ENCODE peak calls at places on chromosome 7, in five cellular contexts. Z is neural progenitor cell, I is GM23248, V is H1, N is fibroblast of lung. P is an unnamed sample.

GRCh38 chr7:46776790-46777189 is 805.1 kb downstream of the TNS3 start:
- DNase-seq in I (peak), N (peak), V (no peak), Z (no peak), P (no peak)

GRCh38 chr7:50285259-50285658 is 19.3 kb upstream of the IKZF1 start:
- DNase-seq in N (no peak), I (no peak), Z (no peak), V (no peak), P (no peak)

GRCh38 chr7:44329081-44329480 is 3.7 kb upstream of the CAMK2B start:
- DNase-seq in V (no peak), N (no peak), I (no peak), Z (no peak), P (no peak)

GRCh38 chr7:12820777-12821176 is 133.3 kb downstream of the ARL4A start:
- DNase-seq in Z (no peak), N (no peak), I (no peak), V (no peak), P (no peak)

GRCh38 chr7:23981758-23982157 is 271.7 kb downstream of the STK31 start:
- DNase-seq in Z (no peak), N (no peak), I (no peak), V (no peak), P (no peak)

GRCh38 chr7:150986099-150986512 is 4.7 kb upstream of the NOS3 start:
- DNase-seq in Z (peak), V (peak), N (peak), I (peak), P (no peak)

GRCh38 chr7:147485660-147486210 is 1104.8 kb upstream of the C7orf33 start:
- DNase-seq in V (no peak), Z (no peak), N (no peak), I (no peak), P (no peak)

GRCh38 chr7:22587322-22587721 is 87.3 kb upstream of the STEAP1B start:
- DNase-seq in I (peak), Z (no peak), V (no peak), N (peak), P (no peak)

GRCh38 chr7:38863609-38864291 is 45.2 kb downstream of the VPS41 start:
- DNase-seq in I (no peak), N (no peak), V (no peak), Z (no peak), P (no peak)

GRCh38 chr7:103117016-103117415 is 31.9 kb downstream of the NAPEPLD start:
- DNase-seq in Z (no peak), I (no peak), N (no peak), V (no peak), P (no peak)

GRCh38 chr7:7802531-7802930 is 84.1 kb upstream of the RPA3 start:
- DNase-seq in I (no peak), V (no peak), N (no peak), Z (no peak), P (no peak)

GRCh38 chr7:66283003-66283920 is 78.1 kb downstream of the TPST1 start:
- DNase-seq in N (peak), I (peak), V (no peak), Z (no peak), P (no peak)

GRCh38 chr7:92456241-92456640 is 9.0 kb downstream of the GATAD1 start:
- DNase-seq in Z (no peak), V (no peak), N (no peak), I (peak), P (no peak)

GRCh38 chr7:85065306-85065705 is 121.5 kb downstream of the SEMA3D start:
- DNase-seq in N (peak), V (no peak), Z (no peak), I (peak), P (no peak)

GRCh38 chr7:27745064-27745583 is 5.2 kb downstream of the TAX1BP1 start:
- DNase-seq in N (peak), I (peak), Z (peak), V (no peak), P (no peak)

GRCh38 chr7:43803865-43804264 is 45.4 kb downstream of the BLVRA start:
- DNase-seq in Z (no peak), V (no peak), I (no peak), N (no peak), P (no peak)

GRCh38 chr7:76220185-76221057 is 18.7 kb downstream of the SRRM3 start:
- DNase-seq in Z (peak), I (peak), V (peak), N (peak), P (no peak)

GRCh38 chr7:138893258-138893657 is 87.9 kb downstream of the KIAA1549 start:
- DNase-seq in V (no peak), Z (no peak), I (no peak), N (no peak), P (no peak)

GRCh38 chr7:105006367-105007139 is 7.5 kb upstream of the KMT2E start:
- DNase-seq in V (no peak), Z (no peak), N (no peak), I (no peak), P (no peak)

GRCh38 chr7:151692721-151693120 is 173.0 kb upstream of the RHEB start:
- DNase-seq in I (no peak), Z (no peak), V (no peak), N (no peak), P (no peak)

GRCh38 chr7:24576171-24577052 is 3.2 kb downstream of the PALS2 start:
- DNase-seq in N (peak), I (peak), Z (peak), V (no peak), P (peak)

GRCh38 chr7:85454904-85455303 is 268.0 kb upstream of the SEMA3D start:
- DNase-seq in V (no peak), Z (no peak), I (no peak), N (peak), P (no peak)

GRCh38 chr7:5597772-5598171 is 174.1 kb upstream of the TNRC18 start:
- DNase-seq in V (no peak), N (no peak), Z (peak), I (peak), P (no peak)

GRCh38 chr7:92834661-92835139 is 1.7 kb downstream of the CDK6 start:
- DNase-seq in N (no peak), V (peak), I (peak), Z (peak), P (no peak)

GRCh38 chr7:30660331-30661255 is 21.7 kb downstream of the CRHR2 start:
- DNase-seq in I (no peak), Z (no peak), N (no peak), V (no peak), P (no peak)

GRCh38 chr7:112898432-112899290 is 108.5 kb upstream of the TMEM168 start:
- DNase-seq in V (peak), Z (peak), N (peak), I (peak), P (peak)

GRCh38 chr7:137667633-137668387 is 179.0 kb downstream of the DGKI start:
- DNase-seq in I (peak), Z (no peak), N (peak), V (no peak), P (no peak)

GRCh38 chr7:23960361-23960760 is 250.3 kb downstream of the STK31 start:
- DNase-seq in V (no peak), Z (no peak), N (no peak), I (no peak), P (no peak)

GRCh38 chr7:98870071-98870651 is 347 bp upstream of the TMEM130 start:
- DNase-seq in I (peak), Z (peak), N (peak), V (peak), P (no peak)
- TF ChIP-seq EZH2 in I (peak), Z (no peak), N (no peak), V (no peak), P (no peak)

DNA sequence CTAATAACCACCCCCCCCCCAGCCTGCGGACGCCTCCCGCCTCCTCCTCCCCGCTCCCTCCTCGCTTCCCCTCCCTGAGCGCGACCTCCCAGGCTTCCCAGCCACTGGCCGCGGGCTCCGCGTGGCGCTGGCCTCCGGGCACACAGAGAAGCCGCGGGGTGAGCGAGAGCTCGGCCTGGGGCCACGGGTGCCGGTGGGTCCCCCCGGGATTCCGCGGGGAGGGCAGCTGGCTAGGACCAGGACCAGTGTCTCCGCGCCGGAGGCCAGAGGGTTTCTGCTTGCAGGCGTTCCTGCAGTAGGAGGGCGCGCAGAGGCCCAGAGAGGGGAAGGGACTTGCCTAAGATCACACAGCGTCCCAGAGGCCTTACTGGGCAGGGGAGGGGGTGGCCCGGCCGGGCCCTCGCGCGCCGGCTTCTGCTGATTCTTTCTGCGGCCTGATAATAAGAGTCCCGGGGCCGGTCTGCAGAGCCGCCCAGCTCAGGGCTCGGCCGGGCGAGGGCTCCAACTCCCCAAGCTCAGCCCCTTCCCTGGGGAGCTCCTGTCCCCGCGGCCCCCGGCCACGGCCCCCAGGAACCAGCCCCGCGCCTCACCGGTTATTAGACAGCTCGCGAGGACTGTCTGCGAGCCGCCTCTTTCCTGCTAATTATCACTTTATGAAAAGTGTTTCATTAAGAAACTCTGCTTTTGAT is 10.1 kb downstream of the UNCX start:
- DNase-seq in I (no peak), Z (peak), V (no peak), N (no peak), P (no peak)
- TF ChIP-seq EZH2 in I (no peak), Z (peak), V (peak), N (peak), P (no peak)

DNA sequence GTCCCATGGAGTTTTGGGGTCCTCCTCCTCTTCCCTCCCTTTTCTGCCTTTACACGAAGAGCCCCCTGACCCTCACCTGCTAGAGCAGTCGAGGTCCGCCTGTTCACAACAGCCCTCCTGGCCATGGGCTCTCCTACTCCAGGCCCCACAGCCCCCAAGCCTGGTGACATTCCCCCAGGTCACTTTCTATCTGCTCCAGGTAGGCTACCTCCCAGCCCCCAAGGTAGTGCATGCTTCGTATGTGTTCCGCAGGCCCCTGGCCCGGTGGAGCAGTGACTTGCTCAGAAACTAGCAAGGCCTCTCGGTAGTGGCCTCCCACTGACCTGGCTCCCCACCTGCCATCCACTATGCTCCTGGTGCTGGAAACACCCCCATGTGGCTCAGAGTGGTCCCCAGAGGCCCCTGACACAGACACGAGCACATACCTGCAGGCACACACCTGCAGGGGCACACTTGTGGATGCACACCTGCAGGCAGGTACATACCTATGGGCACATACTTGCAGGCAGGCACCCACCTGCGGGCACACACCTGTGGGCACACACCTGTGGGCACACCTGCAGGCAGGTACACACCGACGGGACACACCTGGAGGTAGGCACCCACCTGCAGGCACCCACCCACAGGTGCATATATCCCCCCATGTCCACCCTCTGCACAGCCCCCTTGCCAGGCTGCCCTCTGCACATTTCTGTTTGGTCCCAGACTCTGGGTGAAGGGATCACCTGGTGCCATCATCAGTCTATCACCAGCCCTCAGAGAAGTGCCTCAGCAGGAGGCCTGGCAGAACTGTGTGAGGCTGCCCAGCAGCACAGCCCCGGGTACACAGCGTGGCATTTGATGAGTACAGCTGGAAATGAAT is 322.5 kb downstream of the PTPRN2 start:
- DNase-seq in Z (no peak), N (no peak), I (no peak), V (no peak), P (no peak)
- TF ChIP-seq EZH2 in Z (no peak), N (no peak), I (no peak), V (no peak), P (no peak)

GRCh38 chr7:128406986-128407589 is 2.7 kb downstream of the IMPDH1 start:
- DNase-seq in V (no peak), Z (no peak), N (no peak), I (no peak), P (no peak)

GRCh38 chr7:128406147-128406985 is 3.4 kb downstream of the IMPDH1 start:
- DNase-seq in V (peak), N (no peak), Z (no peak), I (no peak), P (no peak)

GRCh38 chr7:128404826-128405344 is 4.9 kb downstream of the IMPDH1 start:
- DNase-seq in I (peak), N (peak), V (no peak), Z (no peak), P (no peak)

GRCh38 chr7:128404143-128404681 is 5.6 kb downstream of the IMPDH1 start:
- DNase-seq in Z (no peak), N (no peak), I (no peak), V (no peak), P (no peak)

GRCh38 chr7:128405345-128406146 is 4.2 kb downstream of the IMPDH1 start:
- DNase-seq in I (peak), Z (peak), V (peak), N (peak), P (no peak)
- TF ChIP-seq EZH2 in I (no peak), Z (no peak), V (peak), N (no peak), P (no peak)

GRCh38 chr7:101400751-101401150 is 38.1 kb downstream of the COL26A1 start:
- DNase-seq in N (no peak), V (no peak), I (no peak), Z (no peak), P (no peak)

GRCh38 chr7:101402081-101402779 is 39.6 kb downstream of the COL26A1 start:
- DNase-seq in Z (peak), V (peak), N (no peak), I (peak), P (peak)

GRCh38 chr7:101399759-101400158 is 37.1 kb downstream of the COL26A1 start:
- DNase-seq in I (peak), N (no peak), V (no peak), Z (no peak), P (no peak)

GRCh38 chr7:101402835-101403234 is 40.2 kb downstream of the COL26A1 start:
- DNase-seq in V (no peak), I (no peak), Z (no peak), N (no peak), P (no peak)

DNA sequence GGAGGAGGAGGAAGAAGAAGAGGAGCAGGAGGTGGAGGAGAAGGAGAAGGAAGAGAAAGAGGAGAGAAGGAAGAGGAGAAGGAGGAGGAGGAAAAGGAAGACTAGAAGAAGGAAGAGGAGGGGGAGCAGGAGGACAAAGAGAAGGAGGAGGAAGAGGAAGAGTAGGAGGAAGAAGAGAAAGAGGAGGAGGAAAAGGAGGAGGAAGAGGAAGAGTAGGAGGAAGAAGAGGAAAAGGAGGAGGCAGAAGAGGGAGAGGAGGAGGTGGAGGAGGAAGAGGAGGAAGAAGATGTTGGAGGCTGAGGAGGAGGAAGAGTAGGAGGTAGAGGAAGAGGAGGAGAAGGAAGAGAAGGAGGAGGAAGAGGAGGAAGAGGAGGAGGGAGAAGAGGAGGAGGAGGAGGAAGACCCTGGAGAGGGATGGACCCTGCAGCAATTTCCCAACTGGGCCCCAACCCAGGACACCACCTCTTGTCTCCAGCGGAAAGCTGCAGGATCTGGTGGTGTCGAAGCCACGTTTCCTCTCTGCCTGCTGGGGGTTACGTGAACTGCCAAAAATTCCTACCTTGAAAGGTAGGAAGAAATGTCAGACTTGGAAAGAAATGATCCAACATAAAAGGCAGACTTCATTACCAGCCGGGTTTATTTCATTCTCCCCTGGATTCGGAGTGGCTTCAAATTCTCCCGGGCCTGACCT is 38.9 kb downstream of the COL26A1 start:
- DNase-seq in N (no peak), Z (no peak), I (no peak), V (no peak), P (no peak)
- TF ChIP-seq EZH2 in N (peak), Z (no peak), I (no peak), V (no peak), P (no peak)

P was measured in SK-N-MC.